ENCODE peak calls at places on chromosomes 16 and 17, in eight cellular contexts. One of them, this sample, is unnamed.

GRCh38 chr16:48511071-48511540 is 98.9 kb downstream of the N4BP1 start:
- DNase-seq in cerebellum: no peak
- DNase-seq in CD8-positive, alpha-beta T cell: no peak
- DNase-seq in HTR-8/SVneo: no peak
- DNase-seq in EL: peak
- DNase-seq in stimulated activated effector memory CD8-positive, alpha-beta T cell treated with anti-CD3 and anti-CD28 coated beads, Interleukin-12 subunit alpha, Interleukin-12 subunit beta, amount 100 ng/mL, for 72 hours: no peak
- DNase-seq in A549: no peak
- DNase-seq in lower leg skin: peak
- DNase-seq in this sample: no peak

GRCh38 chr16:47143329-47143676 is 442 bp downstream of the NETO2 start:
- DNase-seq in cerebellum: peak
- DNase-seq in CD8-positive, alpha-beta T cell: peak
- DNase-seq in HTR-8/SVneo: peak
- DNase-seq in EL: peak
- DNase-seq in stimulated activated effector memory CD8-positive, alpha-beta T cell treated with anti-CD3 and anti-CD28 coated beads, Interleukin-12 subunit alpha, Interleukin-12 subunit beta, amount 100 ng/mL, for 72 hours: peak
- DNase-seq in A549: peak
- DNase-seq in lower leg skin: no peak
- DNase-seq in this sample: peak

GRCh38 chr17:62614142-62614541 is 13.3 kb upstream of the MRC2 start:
- DNase-seq in cerebellum: no peak
- DNase-seq in CD8-positive, alpha-beta T cell: no peak
- DNase-seq in HTR-8/SVneo: peak
- DNase-seq in EL: peak
- DNase-seq in stimulated activated effector memory CD8-positive, alpha-beta T cell treated with anti-CD3 and anti-CD28 coated beads, Interleukin-12 subunit alpha, Interleukin-12 subunit beta, amount 100 ng/mL, for 72 hours: no peak
- DNase-seq in A549: no peak
- DNase-seq in lower leg skin: peak
- DNase-seq in this sample: no peak

GRCh38 chr17:28701987-28702751 is 9.5 kb downstream of the PROCA1 start:
- DNase-seq in cerebellum: peak
- DNase-seq in CD8-positive, alpha-beta T cell: no peak
- DNase-seq in HTR-8/SVneo: no peak
- DNase-seq in EL: no peak
- DNase-seq in stimulated activated effector memory CD8-positive, alpha-beta T cell treated with anti-CD3 and anti-CD28 coated beads, Interleukin-12 subunit alpha, Interleukin-12 subunit beta, amount 100 ng/mL, for 72 hours: no peak
- DNase-seq in A549: no peak
- DNase-seq in lower leg skin: no peak
- DNase-seq in this sample: no peak

GRCh38 chr16:55389426-55390073 is 65.5 kb downstream of the IRX6 start:
- DNase-seq in cerebellum: peak
- DNase-seq in CD8-positive, alpha-beta T cell: no peak
- DNase-seq in HTR-8/SVneo: no peak
- DNase-seq in EL: no peak
- DNase-seq in stimulated activated effector memory CD8-positive, alpha-beta T cell treated with anti-CD3 and anti-CD28 coated beads, Interleukin-12 subunit alpha, Interleukin-12 subunit beta, amount 100 ng/mL, for 72 hours: no peak
- DNase-seq in A549: no peak
- DNase-seq in lower leg skin: no peak
- DNase-seq in this sample: peak

GRCh38 chr17:80992948-80993624 is 1.4 kb downstream of the CHMP6 start:
- DNase-seq in cerebellum: no peak
- DNase-seq in CD8-positive, alpha-beta T cell: no peak
- DNase-seq in HTR-8/SVneo: no peak
- DNase-seq in EL: no peak
- DNase-seq in stimulated activated effector memory CD8-positive, alpha-beta T cell treated with anti-CD3 and anti-CD28 coated beads, Interleukin-12 subunit alpha, Interleukin-12 subunit beta, amount 100 ng/mL, for 72 hours: no peak
- DNase-seq in A549: no peak
- DNase-seq in lower leg skin: no peak
- DNase-seq in this sample: no peak

GRCh38 chr17:77498056-77498785 is 357.5 kb downstream of the SEC14L1 start:
- DNase-seq in cerebellum: no peak
- DNase-seq in CD8-positive, alpha-beta T cell: no peak
- DNase-seq in HTR-8/SVneo: no peak
- DNase-seq in EL: no peak
- DNase-seq in stimulated activated effector memory CD8-positive, alpha-beta T cell treated with anti-CD3 and anti-CD28 coated beads, Interleukin-12 subunit alpha, Interleukin-12 subunit beta, amount 100 ng/mL, for 72 hours: no peak
- DNase-seq in A549: no peak
- DNase-seq in lower leg skin: peak
- DNase-seq in this sample: no peak

GRCh38 chr17:48596735-48597491 is 3.3 kb upstream of the HOXB5 start:
- DNase-seq in cerebellum: no peak
- DNase-seq in CD8-positive, alpha-beta T cell: no peak
- DNase-seq in HTR-8/SVneo: no peak
- DNase-seq in EL: no peak
- DNase-seq in stimulated activated effector memory CD8-positive, alpha-beta T cell treated with anti-CD3 and anti-CD28 coated beads, Interleukin-12 subunit alpha, Interleukin-12 subunit beta, amount 100 ng/mL, for 72 hours: no peak
- DNase-seq in A549: no peak
- DNase-seq in lower leg skin: no peak
- DNase-seq in this sample: no peak

GRCh38 chr16:57859331-57859730 is 57.0 kb upstream of the KIFC3 start:
- DNase-seq in cerebellum: no peak
- DNase-seq in CD8-positive, alpha-beta T cell: no peak
- DNase-seq in HTR-8/SVneo: peak
- DNase-seq in EL: peak
- DNase-seq in stimulated activated effector memory CD8-positive, alpha-beta T cell treated with anti-CD3 and anti-CD28 coated beads, Interleukin-12 subunit alpha, Interleukin-12 subunit beta, amount 100 ng/mL, for 72 hours: no peak
- DNase-seq in A549: peak
- DNase-seq in lower leg skin: no peak
- DNase-seq in this sample: no peak

GRCh38 chr16:16084874-16085273 is 135.5 kb downstream of the ABCC1 start:
- DNase-seq in cerebellum: no peak
- DNase-seq in CD8-positive, alpha-beta T cell: no peak
- DNase-seq in HTR-8/SVneo: no peak
- DNase-seq in EL: no peak
- DNase-seq in stimulated activated effector memory CD8-positive, alpha-beta T cell treated with anti-CD3 and anti-CD28 coated beads, Interleukin-12 subunit alpha, Interleukin-12 subunit beta, amount 100 ng/mL, for 72 hours: no peak
- DNase-seq in A549: no peak
- DNase-seq in lower leg skin: no peak
- DNase-seq in this sample: no peak

GRCh38 chr16:88045820-88046303 is 94.6 kb downstream of the BANP start:
- DNase-seq in cerebellum: no peak
- DNase-seq in CD8-positive, alpha-beta T cell: no peak
- DNase-seq in HTR-8/SVneo: no peak
- DNase-seq in EL: no peak
- DNase-seq in stimulated activated effector memory CD8-positive, alpha-beta T cell treated with anti-CD3 and anti-CD28 coated beads, Interleukin-12 subunit alpha, Interleukin-12 subunit beta, amount 100 ng/mL, for 72 hours: no peak
- DNase-seq in A549: no peak
- DNase-seq in lower leg skin: no peak
- DNase-seq in this sample: no peak

GRCh38 chr17:52202572-52202876 is 44.0 kb upstream of the CA10 start:
- DNase-seq in cerebellum: no peak
- DNase-seq in CD8-positive, alpha-beta T cell: no peak
- DNase-seq in HTR-8/SVneo: no peak
- DNase-seq in EL: no peak
- DNase-seq in stimulated activated effector memory CD8-positive, alpha-beta T cell treated with anti-CD3 and anti-CD28 coated beads, Interleukin-12 subunit alpha, Interleukin-12 subunit beta, amount 100 ng/mL, for 72 hours: no peak
- DNase-seq in A549: no peak
- DNase-seq in lower leg skin: no peak
- DNase-seq in this sample: no peak

GRCh38 chr17:79993390-79994221 is 42.1 kb downstream of the TBC1D16 start:
- DNase-seq in cerebellum: no peak
- DNase-seq in CD8-positive, alpha-beta T cell: no peak
- DNase-seq in HTR-8/SVneo: no peak
- DNase-seq in EL: peak
- DNase-seq in stimulated activated effector memory CD8-positive, alpha-beta T cell treated with anti-CD3 and anti-CD28 coated beads, Interleukin-12 subunit alpha, Interleukin-12 subunit beta, amount 100 ng/mL, for 72 hours: no peak
- DNase-seq in A549: peak
- DNase-seq in lower leg skin: peak
- DNase-seq in this sample: peak

GRCh38 chr17:8025176-8025911 is 13.5 kb upstream of the ALOX15B start:
- DNase-seq in cerebellum: no peak
- DNase-seq in CD8-positive, alpha-beta T cell: no peak
- DNase-seq in HTR-8/SVneo: no peak
- DNase-seq in EL: no peak
- DNase-seq in stimulated activated effector memory CD8-positive, alpha-beta T cell treated with anti-CD3 and anti-CD28 coated beads, Interleukin-12 subunit alpha, Interleukin-12 subunit beta, amount 100 ng/mL, for 72 hours: no peak
- DNase-seq in A549: no peak
- DNase-seq in lower leg skin: no peak
- DNase-seq in this sample: no peak

GRCh38 chr17:44759916-44760243 is 1.1 kb downstream of the ADAM11 start:
- DNase-seq in cerebellum: no peak
- DNase-seq in CD8-positive, alpha-beta T cell: no peak
- DNase-seq in HTR-8/SVneo: no peak
- DNase-seq in EL: no peak
- DNase-seq in stimulated activated effector memory CD8-positive, alpha-beta T cell treated with anti-CD3 and anti-CD28 coated beads, Interleukin-12 subunit alpha, Interleukin-12 subunit beta, amount 100 ng/mL, for 72 hours: no peak
- DNase-seq in A549: no peak
- DNase-seq in lower leg skin: no peak
- DNase-seq in this sample: no peak

GRCh38 chr16:86549893-86550190 is 5.2 kb downstream of the MTHFSD start:
- DNase-seq in cerebellum: no peak
- DNase-seq in CD8-positive, alpha-beta T cell: no peak
- DNase-seq in HTR-8/SVneo: no peak
- DNase-seq in EL: no peak
- DNase-seq in stimulated activated effector memory CD8-positive, alpha-beta T cell treated with anti-CD3 and anti-CD28 coated beads, Interleukin-12 subunit alpha, Interleukin-12 subunit beta, amount 100 ng/mL, for 72 hours: no peak
- DNase-seq in A549: no peak
- DNase-seq in lower leg skin: no peak
- DNase-seq in this sample: no peak

GRCh38 chr16:87441886-87442580 is 49.9 kb downstream of the MAP1LC3B start:
- DNase-seq in cerebellum: no peak
- DNase-seq in CD8-positive, alpha-beta T cell: no peak
- DNase-seq in HTR-8/SVneo: no peak
- DNase-seq in EL: peak
- DNase-seq in stimulated activated effector memory CD8-positive, alpha-beta T cell treated with anti-CD3 and anti-CD28 coated beads, Interleukin-12 subunit alpha, Interleukin-12 subunit beta, amount 100 ng/mL, for 72 hours: no peak
- DNase-seq in A549: no peak
- DNase-seq in lower leg skin: no peak
- DNase-seq in this sample: no peak

GRCh38 chr17:66715745-66716156 is 119.2 kb upstream of the CACNG5 start:
- DNase-seq in cerebellum: peak
- DNase-seq in CD8-positive, alpha-beta T cell: no peak
- DNase-seq in HTR-8/SVneo: peak
- DNase-seq in EL: peak
- DNase-seq in stimulated activated effector memory CD8-positive, alpha-beta T cell treated with anti-CD3 and anti-CD28 coated beads, Interleukin-12 subunit alpha, Interleukin-12 subunit beta, amount 100 ng/mL, for 72 hours: no peak
- DNase-seq in A549: peak
- DNase-seq in lower leg skin: peak
- DNase-seq in this sample: no peak

GRCh38 chr17:42804918-42805367 is 6.3 kb downstream of the CNTD1 start:
- DNase-seq in cerebellum: no peak
- DNase-seq in CD8-positive, alpha-beta T cell: no peak
- DNase-seq in HTR-8/SVneo: no peak
- DNase-seq in EL: no peak
- DNase-seq in stimulated activated effector memory CD8-positive, alpha-beta T cell treated with anti-CD3 and anti-CD28 coated beads, Interleukin-12 subunit alpha, Interleukin-12 subunit beta, amount 100 ng/mL, for 72 hours: no peak
- DNase-seq in A549: peak
- DNase-seq in lower leg skin: no peak
- DNase-seq in this sample: no peak

GRCh38 chr17:68378202-68379149 is 78.8 kb downstream of the WIPI1 start:
- DNase-seq in cerebellum: peak
- DNase-seq in CD8-positive, alpha-beta T cell: no peak
- DNase-seq in HTR-8/SVneo: peak
- DNase-seq in EL: peak
- DNase-seq in stimulated activated effector memory CD8-positive, alpha-beta T cell treated with anti-CD3 and anti-CD28 coated beads, Interleukin-12 subunit alpha, Interleukin-12 subunit beta, amount 100 ng/mL, for 72 hours: no peak
- DNase-seq in A549: peak
- DNase-seq in lower leg skin: peak
- DNase-seq in this sample: peak

GRCh38 chr17:47696717-47697642 is 3.0 kb downstream of the TBKBP1 start:
- DNase-seq in cerebellum: no peak
- DNase-seq in CD8-positive, alpha-beta T cell: no peak
- DNase-seq in HTR-8/SVneo: no peak
- DNase-seq in EL: no peak
- DNase-seq in stimulated activated effector memory CD8-positive, alpha-beta T cell treated with anti-CD3 and anti-CD28 coated beads, Interleukin-12 subunit alpha, Interleukin-12 subunit beta, amount 100 ng/mL, for 72 hours: no peak
- DNase-seq in A549: no peak
- DNase-seq in lower leg skin: peak
- DNase-seq in this sample: no peak

GRCh38 chr16:88298166-88298881 is 84.4 kb upstream of the ZNF469 start:
- DNase-seq in cerebellum: no peak
- DNase-seq in CD8-positive, alpha-beta T cell: no peak
- DNase-seq in HTR-8/SVneo: no peak
- DNase-seq in EL: peak
- DNase-seq in stimulated activated effector memory CD8-positive, alpha-beta T cell treated with anti-CD3 and anti-CD28 coated beads, Interleukin-12 subunit alpha, Interleukin-12 subunit beta, amount 100 ng/mL, for 72 hours: no peak
- DNase-seq in A549: no peak
- DNase-seq in lower leg skin: peak
- DNase-seq in this sample: no peak

GRCh38 chr16:81378049-81378448 is 63.3 kb downstream of the GAN start:
- DNase-seq in cerebellum: no peak
- DNase-seq in CD8-positive, alpha-beta T cell: no peak
- DNase-seq in HTR-8/SVneo: no peak
- DNase-seq in EL: no peak
- DNase-seq in stimulated activated effector memory CD8-positive, alpha-beta T cell treated with anti-CD3 and anti-CD28 coated beads, Interleukin-12 subunit alpha, Interleukin-12 subunit beta, amount 100 ng/mL, for 72 hours: no peak
- DNase-seq in A549: no peak
- DNase-seq in lower leg skin: no peak
- DNase-seq in this sample: no peak

GRCh38 chr17:70278846-70279465 is 109.6 kb downstream of the KCNJ2 start:
- DNase-seq in cerebellum: no peak
- DNase-seq in CD8-positive, alpha-beta T cell: no peak
- DNase-seq in HTR-8/SVneo: no peak
- DNase-seq in EL: no peak
- DNase-seq in stimulated activated effector memory CD8-positive, alpha-beta T cell treated with anti-CD3 and anti-CD28 coated beads, Interleukin-12 subunit alpha, Interleukin-12 subunit beta, amount 100 ng/mL, for 72 hours: no peak
- DNase-seq in A549: no peak
- DNase-seq in lower leg skin: no peak
- DNase-seq in this sample: no peak

GRCh38 chr17:35745246-35745645 is 7.8 kb downstream of the GAS2L2 start:
- DNase-seq in cerebellum: no peak
- DNase-seq in CD8-positive, alpha-beta T cell: no peak
- DNase-seq in HTR-8/SVneo: no peak
- DNase-seq in EL: no peak
- DNase-seq in stimulated activated effector memory CD8-positive, alpha-beta T cell treated with anti-CD3 and anti-CD28 coated beads, Interleukin-12 subunit alpha, Interleukin-12 subunit beta, amount 100 ng/mL, for 72 hours: no peak
- DNase-seq in A549: no peak
- DNase-seq in lower leg skin: no peak
- DNase-seq in this sample: no peak